ENCODE peak calls at places on chromosomes 11 and 22, in four cellular contexts. U, M, P and F are unnamed samples.

GRCh38 chr11:128251140-128251539 is 336.2 kb downstream of the ETS1 start:
- DNase-seq in U (peak), M (no peak), P (no peak), F (no peak)

GRCh38 chr11:24779791-24780190 is 282.9 kb downstream of the LUZP2 start:
- DNase-seq in U (no peak), M (no peak), P (no peak), F (peak)

GRCh38 chr11:112113539-112114457 is 27.1 kb downstream of the SDHD start:
- DNase-seq in U (peak), M (no peak), P (peak), F (no peak)

GRCh38 chr22:46159777-46160176 is 9.5 kb downstream of the PPARA start:
- DNase-seq in U (no peak), M (no peak), P (no peak), F (no peak)

GRCh38 chr22:50726643-50727340 is 11.2 kb upstream of the ACR start:
- DNase-seq in U (no peak), M (no peak), P (no peak), F (no peak)

GRCh38 chr11:92168936-92169335 is 55.7 kb upstream of the FAT3 start:
- DNase-seq in U (no peak), M (no peak), P (no peak), F (no peak)

GRCh38 chr11:19524171-19524671 is 188.4 kb upstream of the NAV2 start:
- DNase-seq in U (no peak), M (no peak), P (no peak), F (no peak)

GRCh38 chr11:35861191-35861590 is 82.7 kb upstream of the LDLRAD3 start:
- DNase-seq in U (no peak), M (no peak), P (no peak), F (no peak)

GRCh38 chr22:22556995-22557925 is 1.8 kb downstream of the PRAME start:
- DNase-seq in U (no peak), M (no peak), P (peak), F (peak)

GRCh38 chr11:114815761-114816160 is 137.4 kb downstream of the NXPE2 start:
- DNase-seq in U (no peak), M (no peak), P (no peak), F (no peak)

GRCh38 chr11:130428692-130429681 is 578 bp upstream of the ADAMTS8 start:
- DNase-seq in U (no peak), M (no peak), P (no peak), F (no peak)
- TF ChIP-seq CTCF in U (no peak), M (no peak), P (no peak), F (no peak)

GRCh38 chr22:17951315-17951714 is 73.0 kb downstream of the MICAL3 start:
- DNase-seq in U (no peak), M (no peak), P (no peak), F (no peak)

GRCh38 chr22:17949926-17950473 is 74.4 kb downstream of the MICAL3 start:
- DNase-seq in U (no peak), M (no peak), P (no peak), F (no peak)

GRCh38 chr22:17954200-17954859 is 70.0 kb downstream of the MICAL3 start:
- DNase-seq in U (no peak), M (no peak), P (no peak), F (no peak)

GRCh38 chr22:17953147-17953546 is 71.2 kb downstream of the MICAL3 start:
- DNase-seq in U (no peak), M (no peak), P (no peak), F (no peak)

GRCh38 chr22:17952273-17952801 is 72.0 kb downstream of the MICAL3 start:
- DNase-seq in U (no peak), M (no peak), P (no peak), F (no peak)
- TF ChIP-seq CTCF in U (no peak), M (peak), P (no peak), F (no peak)

DNA sequence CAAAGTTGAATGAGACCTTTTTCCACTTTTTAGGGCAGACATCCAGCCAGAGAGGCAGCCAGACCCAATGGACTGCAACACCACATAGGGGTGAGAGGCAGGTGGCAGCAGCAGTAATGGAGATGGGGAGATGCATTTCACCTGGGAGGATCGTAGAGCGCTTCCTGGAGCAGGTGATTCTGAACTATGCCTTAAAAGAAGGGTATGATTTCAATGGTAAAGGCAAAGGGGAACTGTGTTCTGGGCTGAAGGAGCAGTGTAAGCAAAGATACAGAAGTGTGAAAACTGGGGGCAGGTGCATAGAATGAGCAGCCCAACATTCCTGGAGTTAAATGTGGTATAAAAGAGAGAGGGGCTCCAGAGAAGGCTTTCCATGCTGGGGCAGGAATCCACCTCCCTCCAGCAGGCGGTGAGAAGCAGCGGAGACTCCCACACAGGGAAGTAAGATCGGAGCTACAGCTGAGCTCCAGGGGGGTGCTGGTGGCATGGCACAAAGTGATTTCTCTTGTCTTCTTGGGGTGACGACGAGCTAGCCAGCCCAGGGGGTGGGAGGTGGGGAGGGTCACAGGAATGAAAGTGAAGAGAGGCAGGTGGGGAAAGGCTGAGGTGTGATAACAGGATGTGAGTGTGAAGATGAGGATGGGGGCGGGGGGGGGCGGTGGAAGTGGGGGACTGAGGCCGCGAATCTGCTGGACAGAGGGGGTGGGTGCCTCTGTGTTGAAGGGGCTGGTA is 4.3 kb upstream of the SERHL2 start:
- DNase-seq in U (no peak), M (no peak), P (no peak), F (no peak)
- TF ChIP-seq CTCF in U (no peak), M (no peak), P (no peak), F (no peak)

DNA sequence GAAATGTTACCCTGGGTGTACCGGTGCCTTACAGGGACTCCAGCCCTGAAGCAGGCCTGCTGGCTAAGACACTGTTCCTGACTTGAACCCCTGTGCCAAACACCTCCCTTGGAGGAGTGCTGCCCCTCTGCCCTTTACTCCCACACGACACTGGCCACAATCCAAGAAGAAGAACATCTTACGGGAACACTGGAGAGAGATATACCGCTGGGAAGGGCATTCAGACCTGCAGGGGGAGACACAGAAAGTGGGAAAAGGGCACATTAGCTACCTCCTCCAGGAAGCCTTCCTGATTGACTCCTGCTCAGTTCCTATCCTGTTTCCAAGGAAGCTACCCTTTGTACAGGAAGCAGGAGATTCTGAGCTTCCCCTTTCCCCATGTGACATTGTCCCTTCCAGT is 18.7 kb downstream of the TMPRSS13 start:
- DNase-seq in U (no peak), M (no peak), P (no peak), F (peak)
- TF ChIP-seq CTCF in U (no peak), M (no peak), P (no peak), F (no peak)

DNA sequence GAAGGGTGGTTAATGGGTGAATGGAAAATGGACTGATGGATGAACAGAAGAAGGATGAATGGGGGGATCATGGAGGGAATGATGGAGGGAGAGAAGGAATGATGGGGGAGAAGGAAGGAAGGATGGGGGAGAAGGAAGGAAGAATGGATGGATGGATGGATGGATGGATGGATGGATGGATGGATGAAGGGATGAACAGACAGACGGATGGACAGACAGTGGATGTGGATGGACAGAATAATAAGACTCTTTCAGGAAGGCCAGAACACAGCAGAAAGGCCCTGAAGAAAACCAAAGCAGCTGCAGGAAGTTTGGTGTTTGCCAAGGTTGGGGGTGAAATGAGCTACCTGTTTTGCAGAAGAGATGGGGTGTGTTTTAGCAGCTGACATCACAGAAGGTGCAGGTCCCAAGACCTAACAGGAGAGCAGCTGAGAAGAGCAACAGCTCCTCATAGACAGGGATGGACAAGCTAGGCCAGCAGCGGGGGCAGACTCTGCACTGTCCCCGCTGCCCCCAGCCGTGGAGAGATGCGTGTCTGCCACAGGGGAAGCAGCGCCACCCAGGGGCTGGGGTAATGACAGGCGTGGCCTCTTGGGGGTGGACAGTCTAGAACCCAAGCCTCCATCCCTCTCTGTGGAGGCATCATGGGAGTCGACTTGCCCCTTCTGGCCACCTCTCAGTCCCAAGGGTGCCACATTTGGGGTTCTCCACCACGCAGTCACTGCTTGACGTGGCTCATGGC is 17.9 kb downstream of the C1QTNF6 start:
- DNase-seq in U (no peak), M (no peak), P (no peak), F (no peak)
- TF ChIP-seq CTCF in U (no peak), M (no peak), P (no peak), F (no peak)